ENCODE peak calls at places on chromosome 18, in seven cellular contexts. B is Peyer's patch, R is HCT116, V is fibroblast of the aortic adventitia, W is kidney epithelial cell, T is endothelial cell, A is NB4. S is an unnamed sample.

GRCh38 chr18:74596959-74597661 is 560 bp upstream of the ZNF407 start:
- DNase-seq in B (peak), R (no peak), V (no peak), W (no peak), T (peak), A (peak), S (peak)

GRCh38 chr18:21168880-21169279 is 57.3 kb upstream of the ROCK1 start:
- DNase-seq in B (no peak), R (no peak), V (no peak), W (no peak), T (no peak), A (no peak), S (no peak)

GRCh38 chr18:66873899-66874298 is 270.0 kb upstream of the CDH19 start:
- DNase-seq in B (no peak), R (no peak), V (no peak), W (no peak), T (no peak), A (no peak), S (no peak)

GRCh38 chr18:51513525-51513924 is 316.0 kb upstream of the MEX3C start:
- DNase-seq in B (no peak), R (no peak), V (no peak), W (no peak), T (no peak), A (no peak), S (no peak)

GRCh38 chr18:8988262-8988871 is 114.1 kb upstream of the NDUFV2 start:
- DNase-seq in B (peak), R (peak), V (peak), W (no peak), T (peak), A (peak), S (peak)

GRCh38 chr18:321839-322467 is 54.1 kb upstream of the THOC1 start:
- DNase-seq in B (no peak), R (no peak), V (no peak), W (no peak), T (no peak), A (no peak), S (no peak)

GRCh38 chr18:8362863-8363262 is 246.4 kb upstream of the RAB12 start:
- DNase-seq in B (no peak), R (no peak), V (no peak), W (no peak), T (no peak), A (no peak), S (no peak)

GRCh38 chr18:8839285-8839684 is 133.9 kb downstream of the MTCL1 start:
- DNase-seq in B (no peak), R (no peak), V (peak), W (no peak), T (no peak), A (no peak), S (no peak)

GRCh38 chr18:9091066-9091476 is 11.4 kb upstream of the NDUFV2 start:
- DNase-seq in B (no peak), R (no peak), V (no peak), W (no peak), T (no peak), A (no peak), S (no peak)

GRCh38 chr18:26493021-26493420 is 55.3 kb downstream of the KCTD1 start:
- DNase-seq in B (no peak), R (no peak), V (no peak), W (no peak), T (no peak), A (no peak), S (no peak)

GRCh38 chr18:75161629-75162028 is 47.3 kb downstream of the PTGR3 start:
- DNase-seq in B (no peak), R (peak), V (peak), W (no peak), T (no peak), A (peak), S (peak)

GRCh38 chr18:36066001-36066400 is 1.4 kb downstream of the RPRD1A start:
- DNase-seq in B (no peak), R (no peak), V (peak), W (no peak), T (no peak), A (no peak), S (no peak)

GRCh38 chr18:641224-641623 is 16.2 kb upstream of the TYMS start:
- DNase-seq in B (no peak), R (no peak), V (no peak), W (no peak), T (no peak), A (no peak), S (no peak)

GRCh38 chr18:67406678-67407077 is 109.8 kb downstream of the DSEL start:
- DNase-seq in B (no peak), R (no peak), V (no peak), W (no peak), T (no peak), A (no peak), S (no peak)

GRCh38 chr18:27235218-27235870 is 50.2 kb upstream of the CHST9 start:
- DNase-seq in B (no peak), R (no peak), V (no peak), W (no peak), T (no peak), A (no peak), S (no peak)

GRCh38 chr18:74108460-74108859 is 39.2 kb downstream of the FBXO15 start:
- DNase-seq in B (no peak), R (no peak), V (no peak), W (no peak), T (no peak), A (no peak), S (no peak)

GRCh38 chr18:56221195-56222065 is 417.0 kb downstream of the TXNL1 start:
- DNase-seq in B (no peak), R (no peak), V (no peak), W (no peak), T (no peak), A (no peak), S (no peak)

GRCh38 chr18:59549797-59550516 is 147.3 kb downstream of the CCBE1 start:
- DNase-seq in B (no peak), R (no peak), V (peak), W (no peak), T (no peak), A (no peak), S (no peak)

GRCh38 chr18:61086657-61087056 is 246.6 kb upstream of the CDH20 start:
- DNase-seq in B (no peak), R (no peak), V (no peak), W (no peak), T (no peak), A (no peak), S (no peak)

GRCh38 chr18:77166523-77166922 is 33.9 kb upstream of the MBP start:
- DNase-seq in B (no peak), R (no peak), V (no peak), W (no peak), T (no peak), A (no peak), S (no peak)

GRCh38 chr18:77316641-77317040 is 67.0 kb downstream of the GALR1 start:
- DNase-seq in B (no peak), R (no peak), V (no peak), W (no peak), T (no peak), A (no peak), S (no peak)

GRCh38 chr18:39661856-39662366 is 2096.3 kb upstream of the CELF4 start:
- DNase-seq in B (no peak), R (no peak), V (no peak), W (no peak), T (no peak), A (no peak), S (no peak)

GRCh38 chr18:48949606-48950535 is 894 bp downstream of the SMAD7 start:
- DNase-seq in B (peak), R (no peak), V (no peak), W (no peak), T (peak), A (peak), S (peak)

GRCh38 chr18:73859998-73860397 is 287.6 kb downstream of the FBXO15 start:
- DNase-seq in B (no peak), R (no peak), V (no peak), W (no peak), T (no peak), A (no peak), S (no peak)

GRCh38 chr18:10035306-10035991 is 121.6 kb downstream of the VAPA start:
- DNase-seq in B (no peak), R (no peak), V (no peak), W (no peak), T (no peak), A (no peak), S (peak)

GRCh38 chr18:21064347-21064746 is 47.3 kb downstream of the ROCK1 start:
- DNase-seq in B (no peak), R (no peak), V (peak), W (peak), T (no peak), A (no peak), S (no peak)

GRCh38 chr18:48914581-48915251 is 36.0 kb downstream of the SMAD7 start:
- DNase-seq in B (no peak), R (no peak), V (no peak), W (no peak), T (no peak), A (no peak), S (no peak)

GRCh38 chr18:46174317-46175039 is 70.3 kb downstream of the HAUS1 start:
- DNase-seq in B (peak), R (no peak), V (peak), W (no peak), T (peak), A (peak), S (no peak)
- TF ChIP-seq CTCF in B (no peak), R (no peak), V (peak), W (peak), T (no peak), A (no peak), S (no peak)

GRCh38 chr18:32810314-32810713 is 37.5 kb upstream of the KLHL14 start:
- DNase-seq in B (no peak), R (no peak), V (no peak), W (no peak), T (no peak), A (no peak), S (no peak)
- TF ChIP-seq CTCF in B (no peak), R (no peak), V (no peak), W (no peak), T (no peak), A (no peak), S (no peak)

DNA sequence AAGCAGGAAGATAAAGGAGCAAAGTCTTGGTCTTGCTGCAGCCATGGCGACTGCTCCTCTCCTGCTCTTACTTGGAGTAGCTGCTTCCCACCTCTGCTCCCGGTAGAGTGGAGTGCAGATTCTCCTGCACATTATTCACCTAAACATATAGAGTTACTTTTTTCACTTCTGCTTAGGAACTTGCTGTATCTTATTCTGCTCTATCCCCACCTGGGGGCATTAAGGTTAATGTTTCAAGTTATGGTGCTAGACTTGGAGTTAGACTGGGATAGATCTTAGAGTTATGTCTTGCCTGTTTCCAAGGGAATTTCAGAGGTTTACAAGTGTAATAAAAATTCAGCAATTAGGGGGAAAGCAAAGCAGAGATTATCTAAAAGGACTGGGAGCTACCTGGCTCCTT is 144.2 kb downstream of the SETBP1 start:
- DNase-seq in B (no peak), R (no peak), V (no peak), W (no peak), T (no peak), A (no peak), S (no peak)
- TF ChIP-seq CTCF in B (no peak), R (no peak), V (no peak), W (no peak), T (no peak), A (no peak), S (no peak)

GRCh38 chr18:63339920-63340484 is 20.4 kb upstream of the BCL2 start:
- DNase-seq in B (no peak), R (peak), V (peak), W (no peak), T (peak), A (peak), S (peak)
- TF ChIP-seq CTCF in B (peak), R (peak), V (peak), W (peak), T (peak), A (peak), S (peak)

GRCh38 chr18:13463526-13463925 is 245.0 kb downstream of the LDLRAD4 start:
- DNase-seq in B (no peak), R (no peak), V (no peak), W (no peak), T (no peak), A (no peak), S (no peak)
- TF ChIP-seq CTCF in B (no peak), R (no peak), V (no peak), W (no peak), T (no peak), A (no peak), S (no peak)

DNA sequence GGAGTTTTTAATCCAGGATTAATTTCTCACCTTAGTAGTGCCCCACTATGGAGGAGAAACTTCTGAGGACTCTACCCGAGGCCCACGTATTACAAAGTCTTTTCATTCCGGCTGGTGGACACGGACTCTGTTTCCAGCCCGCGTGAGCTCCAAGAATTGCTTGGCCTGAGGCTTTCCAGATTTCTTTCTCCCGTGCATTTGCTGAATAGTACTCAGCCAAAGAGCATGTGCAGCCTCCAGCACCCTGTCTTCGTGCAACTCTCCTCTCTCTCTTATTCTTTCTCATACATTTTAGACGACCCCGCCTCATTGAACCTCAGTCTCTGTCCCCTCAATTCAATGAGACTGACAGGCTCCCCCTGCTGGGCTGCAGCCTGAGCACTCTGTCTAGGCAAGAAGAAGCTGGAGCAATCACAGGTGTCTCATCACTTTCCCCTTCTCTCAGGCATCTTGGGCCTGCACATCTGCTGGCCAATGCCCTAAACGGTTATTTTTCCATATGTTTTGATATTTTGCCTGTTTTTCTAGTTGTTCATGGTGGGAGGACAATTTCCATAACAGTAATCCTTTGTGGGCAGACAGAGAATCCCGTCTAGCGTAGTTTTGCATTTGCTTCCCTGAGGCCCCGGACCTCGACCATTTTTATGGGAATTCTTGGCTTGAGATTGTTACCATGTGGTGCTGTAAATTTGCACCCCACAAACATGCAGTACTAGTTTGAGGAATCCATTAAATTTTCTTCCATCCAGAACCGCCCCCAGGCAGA is 50.0 kb upstream of the LPIN2 start:
- DNase-seq in B (peak), R (peak), V (peak), W (no peak), T (peak), A (peak), S (peak)
- TF ChIP-seq CTCF in B (peak), R (peak), V (peak), W (peak), T (peak), A (peak), S (peak)

GRCh38 chr18:45571714-45572113 is 43.6 kb upstream of the SLC14A2 start:
- DNase-seq in B (no peak), R (peak), V (no peak), W (no peak), T (no peak), A (no peak), S (no peak)
- TF ChIP-seq CTCF in B (no peak), R (no peak), V (peak), W (peak), T (peak), A (peak), S (no peak)

DNA sequence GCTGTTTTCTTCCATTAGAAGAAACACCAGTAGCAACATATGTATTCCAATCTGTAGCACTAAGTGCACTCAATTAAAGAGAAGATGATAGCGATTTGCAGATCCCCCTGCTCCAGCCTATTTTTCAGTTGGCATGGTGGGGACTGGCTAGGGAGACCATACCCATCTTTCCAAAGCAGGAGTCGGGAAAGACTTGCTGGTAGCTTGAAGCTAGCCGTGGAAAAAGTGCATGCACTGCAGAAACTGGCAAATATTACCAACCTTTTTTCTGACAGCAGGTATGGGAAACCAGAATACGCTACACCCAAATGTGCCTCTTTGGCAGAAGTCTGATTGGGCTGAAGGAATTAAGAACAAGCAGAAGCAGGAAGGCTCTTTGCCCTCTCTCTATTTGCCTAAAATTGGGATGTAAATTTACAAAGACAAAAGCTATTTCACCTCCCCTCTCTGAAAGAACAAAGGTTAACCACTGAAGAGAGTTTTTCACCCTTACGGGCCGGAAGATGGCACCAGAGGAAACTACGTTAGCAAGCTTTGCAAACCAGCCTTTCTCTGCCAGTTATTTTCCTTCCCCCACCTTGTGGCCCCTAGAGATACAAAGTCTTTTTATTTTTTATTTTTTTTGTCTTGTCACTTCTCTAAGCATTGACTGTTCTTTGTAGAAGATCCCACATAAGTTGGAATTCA is 273.1 kb downstream of the DLGAP1 start:
- DNase-seq in B (no peak), R (no peak), V (no peak), W (no peak), T (peak), A (no peak), S (no peak)
- TF ChIP-seq CTCF in B (no peak), R (no peak), V (no peak), W (no peak), T (no peak), A (no peak), S (no peak)

DNA sequence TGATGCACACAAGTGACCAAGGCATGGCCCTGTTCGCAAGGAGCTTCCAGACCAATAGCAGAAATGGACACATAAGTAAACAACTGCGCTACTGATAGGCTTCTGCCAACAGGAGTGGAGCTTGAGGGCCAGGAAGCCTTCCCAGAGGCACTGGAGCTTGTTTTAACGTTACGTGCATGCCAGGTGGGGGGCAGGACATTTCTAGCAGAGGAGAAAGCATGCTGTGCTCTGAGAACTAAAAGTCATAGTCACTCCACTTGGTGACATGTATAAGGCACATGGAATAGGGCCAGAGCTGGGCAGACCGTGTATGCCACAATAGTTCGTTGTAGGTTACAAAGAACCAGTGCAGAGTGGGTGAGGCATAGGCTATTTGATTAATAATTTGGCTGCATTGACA is 184.2 kb downstream of the NEDD4L start:
- DNase-seq in B (no peak), R (no peak), V (no peak), W (no peak), T (no peak), A (no peak), S (no peak)
- TF ChIP-seq CTCF in B (no peak), R (no peak), V (no peak), W (no peak), T (no peak), A (no peak), S (no peak)

GRCh38 chr18:24446953-24447537 is 13.4 kb upstream of the HRH4 start:
- DNase-seq in B (no peak), R (no peak), V (peak), W (no peak), T (no peak), A (no peak), S (no peak)
- TF ChIP-seq CTCF in B (no peak), R (no peak), V (no peak), W (peak), T (no peak), A (no peak), S (no peak)